ENCODE peak calls at places on chromosomes 16 and 17, in four cellular contexts. K is HepG2, H is K562, W is SK-N-SH. P is an unnamed sample.

GRCh38 chr17:78958556-78959191 is 21.0 kb downstream of the LGALS3BP start:
- DNase-seq in H (peak; percentile 33), K (no peak), W (no peak), P (no peak)

GRCh38 chr17:676060-676745 is 38.4 kb downstream of the VPS53 start:
- DNase-seq in H (no peak), K (no peak), W (no peak), P (no peak)

GRCh38 chr17:58531661-58532554 is 17.5 kb upstream of the MTMR4 start:
- DNase-seq in H (peak; percentile 96), K (no peak), W (peak; percentile 95), P (no peak)

GRCh38 chr16:81313731-81314602 is 795 bp upstream of the GAN start:
- DNase-seq in H (no peak), K (peak; percentile 65), W (peak; percentile 43), P (no peak)

GRCh38 chr17:17125136-17126084 is 80.7 kb downstream of the PLD6 start:
- DNase-seq in K (no peak), H (no peak), W (peak; percentile 72), P (no peak)

GRCh38 chr17:20992987-20993862 is 49.6 kb downstream of the USP22 start:
- DNase-seq in K (peak; percentile 58), W (peak; percentile 95), H (peak; percentile 74), P (peak; percentile 17)

GRCh38 chr17:72572604-72573491 is 452.0 kb downstream of the SOX9 start:
- DNase-seq in K (no peak), H (no peak), W (no peak), P (no peak)

GRCh38 chr17:2965621-2966275 is 97.7 kb downstream of the OR1D5 start:
- DNase-seq in H (no peak), W (peak; percentile 72), K (no peak), P (no peak)

GRCh38 chr16:28126684-28127620 is 63.4 kb upstream of the GSG1L start:
- DNase-seq in K (no peak), H (no peak), W (no peak), P (no peak)

GRCh38 chr17:50484341-50485155 is 5.9 kb downstream of the RSAD1 start:
- DNase-seq in K (no peak), H (no peak), W (no peak), P (no peak)

GRCh38 chr17:4585203-4585939 is 1.0 kb downstream of the SMTNL2 start:
- DNase-seq in W (no peak), K (peak; percentile 36), H (no peak), P (no peak)

GRCh38 chr16:84039696-84040095 is 2.9 kb downstream of the SLC38A8 start:
- DNase-seq in K (no peak), W (no peak), H (no peak), P (no peak)

GRCh38 chr17:39270923-39271322 is 45.2 kb upstream of the STAC2 start:
- DNase-seq in W (no peak), K (no peak), H (no peak), P (peak; percentile 60)

GRCh38 chr17:80960037-80960796 is 31.4 kb upstream of the CHMP6 start:
- DNase-seq in K (no peak), H (no peak), W (no peak), P (no peak)

GRCh38 chr16:649646-650045 is 481 bp downstream of the WDR90 start:
- DNase-seq in H (no peak), W (peak; percentile 74), K (no peak), P (peak; percentile 53)

GRCh38 chr17:43200127-43200526 is 11.5 kb upstream of the TMEM106A start:
- DNase-seq in K (no peak), H (no peak), W (no peak), P (no peak)

GRCh38 chr17:80569936-80570335 is 25.3 kb downstream of the RPTOR start:
- DNase-seq in W (no peak), H (no peak), K (no peak), P (no peak)

GRCh38 chr17:50946223-50946890 is 80.2 kb upstream of the TOB1 start:
- DNase-seq in H (no peak), K (no peak), W (no peak), P (no peak)

GRCh38 chr17:49548506-49549310 is 27.0 kb upstream of the NXPH3 start:
- DNase-seq in H (peak; percentile 60), W (peak; percentile 73), K (peak; percentile 45), P (no peak)

GRCh38 chr17:65696739-65697394 is 135.4 kb upstream of the AXIN2 start:
- DNase-seq in H (no peak), K (no peak), W (no peak), P (no peak)

GRCh38 chr17:79840204-79840988 is 1.2 kb upstream of the CBX4 start:
- DNase-seq in K (no peak), W (peak; percentile 85), H (no peak), P (no peak)

GRCh38 chr16:9364721-9365693 is 273.6 kb downstream of the HAPSTR1 start:
- DNase-seq in H (no peak), K (peak; percentile 86), W (peak; percentile 33), P (no peak)

GRCh38 chr17:75643033-75644017 is 10.1 kb downstream of the SMIM5 start:
- DNase-seq in K (no peak), W (no peak), H (no peak), P (no peak)

GRCh38 chr16:50469744-50470301 is 78.4 kb upstream of the NKD1 start:
- DNase-seq in W (no peak), K (no peak), H (no peak), P (no peak)

GRCh38 chr16:12257926-12258561 is 281.5 kb downstream of the SNX29 start:
- DNase-seq in H (peak; percentile 23), W (no peak), K (peak; percentile 95), P (no peak)

GRCh38 chr17:44045493-44045892 is 21.0 kb downstream of the LSM12 start:
- DNase-seq in W (no peak), H (no peak), K (no peak), P (no peak)

GRCh38 chr17:45366049-45366448 is 49.2 kb upstream of the MAP3K14 start:
- DNase-seq in W (no peak), H (no peak), K (no peak), P (no peak)

GRCh38 chr16:1554826-1555445 is 21.5 kb downstream of the TMEM204 start:
- DNase-seq in W (no peak), K (no peak), H (peak; percentile 43), P (no peak)

GRCh38 chr17:32777436-32777835 is 99.5 kb downstream of the MYO1D start:
- DNase-seq in H (no peak), K (no peak), W (no peak), P (no peak)

GRCh38 chr17:66865151-66865550 is 30.2 kb downstream of the CACNG5 start:
- DNase-seq in W (no peak), H (no peak), K (no peak), P (no peak)

GRCh38 chr17:3603119-3603869 is 5.9 kb downstream of the TRPV1 start:
- DNase-seq in K (no peak), W (no peak), H (no peak), P (no peak)

GRCh38 chr16:72371307-72372081 is 199.5 kb upstream of the PMFBP1 start:
- DNase-seq in H (no peak), W (no peak), K (no peak), P (no peak)

DNA sequence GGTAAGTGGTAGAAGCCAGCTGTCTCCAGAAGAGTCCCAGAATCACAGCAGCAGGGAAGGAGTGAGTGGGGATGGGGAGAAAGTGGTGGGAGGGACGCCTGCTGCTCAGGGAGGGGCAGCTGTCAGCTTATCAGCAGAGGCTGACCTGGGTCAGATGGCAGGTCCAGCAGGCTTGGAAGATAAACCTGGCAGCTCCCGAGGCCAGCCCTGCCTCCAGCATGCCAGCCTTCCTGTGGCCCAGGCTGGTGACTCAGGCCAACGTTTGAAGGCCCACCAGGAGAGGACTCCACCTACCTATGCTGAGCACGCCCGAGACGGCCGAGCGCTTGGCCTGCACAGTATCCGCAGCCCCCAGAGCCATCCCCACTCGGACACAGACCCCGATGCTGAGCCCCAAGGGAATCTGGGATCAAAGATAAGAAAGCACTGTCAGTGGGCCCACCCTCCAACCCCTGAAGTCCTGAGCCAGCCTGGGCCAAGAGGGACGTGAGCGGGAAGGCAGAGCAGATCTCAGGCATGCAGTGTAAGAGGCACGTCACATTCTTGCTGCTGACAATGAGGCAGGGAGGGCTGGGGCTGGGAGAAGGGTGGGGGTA is 12.5 kb downstream of the SLC47A2 start:
- DNase-seq in W (peak; percentile 72), H (no peak), K (peak; percentile 80), P (no peak)
- TF ChIP-seq GABPA in W (no peak), H (no peak), K (no peak), P (no peak)

DNA sequence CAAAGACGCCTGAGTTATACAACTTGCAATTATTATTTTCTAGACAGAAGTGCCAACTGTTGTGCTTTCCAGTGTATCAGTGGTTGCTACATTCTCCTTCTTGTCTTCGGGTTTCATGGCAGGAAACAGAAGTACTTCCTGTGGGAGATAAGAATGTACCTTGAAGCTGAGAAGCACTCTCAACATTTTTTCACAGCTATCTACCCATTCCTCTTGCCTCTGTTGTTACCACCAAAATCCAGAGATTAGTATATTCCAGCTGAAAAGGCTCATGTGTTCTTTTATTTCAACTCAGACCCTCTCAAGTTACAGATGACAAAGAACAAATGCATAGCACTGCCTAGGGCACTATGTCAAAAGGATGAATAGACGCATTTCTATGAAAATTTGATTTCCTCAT is 4.8 kb upstream of the ADAT1 start:
- DNase-seq in H (no peak), K (no peak), W (no peak), P (no peak)
- TF ChIP-seq GABPA in H (peak; percentile 68), K (no peak), W (no peak), P (no peak)

GRCh38 chr16:47469227-47469626 is 8.1 kb downstream of the PHKB start:
- DNase-seq in K (no peak), H (no peak), W (no peak), P (no peak)

GRCh38 chr16:47465919-47466630 is 4.9 kb downstream of the PHKB start:
- DNase-seq in K (no peak), H (no peak), W (no peak), P (no peak)

GRCh38 chr16:47470211-47470610 is 9.1 kb downstream of the PHKB start:
- DNase-seq in W (no peak), K (no peak), H (no peak), P (no peak)

GRCh38 chr16:47470810-47471209 is 9.7 kb downstream of the PHKB start:
- DNase-seq in K (peak; percentile 73), H (no peak), W (no peak), P (no peak)

DNA sequence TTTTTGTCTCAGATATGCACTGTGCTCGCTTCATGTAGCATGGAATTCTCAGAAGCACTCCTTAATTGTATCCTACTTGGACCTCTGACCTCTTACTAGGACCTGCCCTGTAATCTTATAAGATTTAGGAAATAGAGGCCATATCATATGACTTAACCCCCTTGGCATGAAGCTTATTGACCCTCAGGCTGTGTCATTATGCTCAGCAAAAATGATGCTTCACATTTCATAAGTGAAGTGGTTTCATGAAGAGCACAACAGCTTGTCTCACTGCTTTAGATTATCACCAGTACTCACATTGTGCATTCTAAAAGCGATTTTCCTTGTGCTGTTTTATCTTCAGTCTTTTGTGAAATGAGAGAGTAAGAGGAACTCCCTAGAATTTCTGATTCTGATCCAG is 6.4 kb downstream of the PHKB start:
- DNase-seq in K (no peak), H (no peak), W (no peak), P (no peak)
- TF ChIP-seq GABPA in K (no peak), H (no peak), W (no peak), P (no peak)

GRCh38 chr17:35872581-35872980 is 3.9 kb upstream of the HEATR9 start:
- DNase-seq in H (no peak), K (no peak), W (no peak), P (no peak)

GRCh38 chr17:35875439-35876139 is 4.6 kb downstream of the CCL5 start:
- DNase-seq in K (peak; percentile 46), W (no peak), H (no peak), P (no peak)

GRCh38 chr17:35868791-35869190 is at the start of gene HEATR9:
- DNase-seq in W (no peak), H (no peak), K (no peak), P (no peak)

GRCh38 chr17:35866356-35866950 is 2.2 kb downstream of the HEATR9 start:
- DNase-seq in K (peak; percentile 14), H (no peak), W (no peak), P (peak; percentile 34)

GRCh38 chr17:35871415-35871814 is 2.7 kb upstream of the HEATR9 start:
- DNase-seq in W (no peak), H (no peak), K (no peak), P (peak; percentile 62)
- TF ChIP-seq GABPA in W (no peak), H (no peak), K (no peak), P (no peak)

P was measured in HL-60.